ENCODE peak calls at places on chromosomes 13 and 19, in six cellular contexts. One of them, this sample, is unnamed. For H3K4me1, the result is how much of the 10 kb centered on the place peaks cover.

GRCh38 chr19:41734585-41734984 is 20.7 kb upstream of the CEACAM6 start:
- DNase-seq in endodermal cell: no peak
- DNase-seq in A673: no peak
- DNase-seq in CD8-positive, alpha-beta T cell: no peak
- DNase-seq in neural progenitor cell: no peak
- DNase-seq in SK-N-SH: no peak
- DNase-seq in this sample: no peak

GRCh38 chr13:77476456-77476855 is 59.0 kb upstream of the SCEL start:
- DNase-seq in endodermal cell: no peak
- DNase-seq in A673: no peak
- DNase-seq in CD8-positive, alpha-beta T cell: no peak
- DNase-seq in neural progenitor cell: no peak
- DNase-seq in SK-N-SH: no peak
- DNase-seq in this sample: no peak

GRCh38 chr13:39052944-39053343 is 14.7 kb downstream of the NHLRC3 start:
- DNase-seq in endodermal cell: no peak
- DNase-seq in A673: no peak
- DNase-seq in CD8-positive, alpha-beta T cell: no peak
- DNase-seq in neural progenitor cell: no peak
- DNase-seq in SK-N-SH: no peak
- DNase-seq in this sample: no peak

GRCh38 chr19:50333737-50334617 is 4.8 kb upstream of the KCNC3 start:
- DNase-seq in endodermal cell: peak
- DNase-seq in A673: no peak
- DNase-seq in CD8-positive, alpha-beta T cell: peak
- DNase-seq in neural progenitor cell: peak
- DNase-seq in SK-N-SH: peak
- DNase-seq in this sample: peak

GRCh38 chr19:11092181-11092538 is 2.9 kb downstream of the LDLR start:
- DNase-seq in endodermal cell: no peak
- DNase-seq in A673: peak
- DNase-seq in CD8-positive, alpha-beta T cell: no peak
- DNase-seq in neural progenitor cell: no peak
- DNase-seq in SK-N-SH: no peak
- DNase-seq in this sample: no peak

GRCh38 chr13:23159205-23159586 is 21.6 kb upstream of the SGCG start:
- DNase-seq in endodermal cell: peak
- DNase-seq in A673: peak
- DNase-seq in CD8-positive, alpha-beta T cell: no peak
- DNase-seq in neural progenitor cell: peak
- DNase-seq in SK-N-SH: peak
- DNase-seq in this sample: peak

GRCh38 chr13:42355118-42355840 is 83.3 kb downstream of the AKAP11 start:
- DNase-seq in endodermal cell: no peak
- DNase-seq in A673: peak
- DNase-seq in CD8-positive, alpha-beta T cell: peak
- DNase-seq in neural progenitor cell: peak
- DNase-seq in SK-N-SH: no peak
- DNase-seq in this sample: no peak

GRCh38 chr19:48964205-48965032 is 690 bp upstream of the FTL start:
- DNase-seq in endodermal cell: no peak
- DNase-seq in A673: peak
- DNase-seq in CD8-positive, alpha-beta T cell: no peak
- DNase-seq in neural progenitor cell: peak
- DNase-seq in SK-N-SH: no peak
- DNase-seq in this sample: no peak

GRCh38 chr19:33407140-33407551 is 33.6 kb downstream of the CEBPG start:
- DNase-seq in endodermal cell: no peak
- DNase-seq in A673: no peak
- DNase-seq in CD8-positive, alpha-beta T cell: no peak
- DNase-seq in neural progenitor cell: no peak
- DNase-seq in SK-N-SH: no peak
- DNase-seq in this sample: no peak

GRCh38 chr19:46614114-46614701 is 10.7 kb downstream of the PTGIR start:
- DNase-seq in endodermal cell: peak
- DNase-seq in A673: peak
- DNase-seq in CD8-positive, alpha-beta T cell: peak
- DNase-seq in neural progenitor cell: peak
- DNase-seq in SK-N-SH: peak
- DNase-seq in this sample: peak

GRCh38 chr19:4278460-4278901 is 585 bp upstream of the SHD start:
- DNase-seq in endodermal cell: no peak
- DNase-seq in A673: no peak
- DNase-seq in CD8-positive, alpha-beta T cell: no peak
- DNase-seq in neural progenitor cell: peak
- DNase-seq in SK-N-SH: peak
- DNase-seq in this sample: peak

GRCh38 chr19:43470288-43470687 is 4.9 kb upstream of the LYPD3 start:
- DNase-seq in endodermal cell: peak
- DNase-seq in A673: no peak
- DNase-seq in CD8-positive, alpha-beta T cell: peak
- DNase-seq in neural progenitor cell: no peak
- DNase-seq in SK-N-SH: peak
- DNase-seq in this sample: no peak

GRCh38 chr19:7199613-7200533 is 94.3 kb downstream of the INSR start:
- DNase-seq in endodermal cell: peak
- DNase-seq in A673: peak
- DNase-seq in CD8-positive, alpha-beta T cell: no peak
- DNase-seq in neural progenitor cell: no peak
- DNase-seq in SK-N-SH: no peak
- DNase-seq in this sample: no peak

GRCh38 chr13:113273856-113274590 is 23.0 kb upstream of the LAMP1 start:
- DNase-seq in endodermal cell: no peak
- DNase-seq in A673: no peak
- DNase-seq in CD8-positive, alpha-beta T cell: no peak
- DNase-seq in neural progenitor cell: no peak
- DNase-seq in SK-N-SH: no peak
- DNase-seq in this sample: no peak

GRCh38 chr13:21010621-21011020 is 50.8 kb downstream of the LATS2 start:
- DNase-seq in endodermal cell: peak
- DNase-seq in A673: no peak
- DNase-seq in CD8-positive, alpha-beta T cell: no peak
- DNase-seq in neural progenitor cell: no peak
- DNase-seq in SK-N-SH: no peak
- DNase-seq in this sample: no peak

GRCh38 chr13:21009036-21009435 is 52.4 kb downstream of the LATS2 start:
- DNase-seq in endodermal cell: peak
- DNase-seq in A673: no peak
- DNase-seq in CD8-positive, alpha-beta T cell: no peak
- DNase-seq in neural progenitor cell: no peak
- DNase-seq in SK-N-SH: no peak
- DNase-seq in this sample: no peak

GRCh38 chr13:21005193-21005592 is 56.2 kb downstream of the LATS2 start:
- DNase-seq in endodermal cell: peak
- DNase-seq in A673: no peak
- DNase-seq in CD8-positive, alpha-beta T cell: no peak
- DNase-seq in neural progenitor cell: no peak
- DNase-seq in SK-N-SH: no peak
- DNase-seq in this sample: no peak

GRCh38 chr13:21006141-21007005 is 55.0 kb downstream of the LATS2 start:
- DNase-seq in endodermal cell: peak
- DNase-seq in A673: peak
- DNase-seq in CD8-positive, alpha-beta T cell: no peak
- DNase-seq in neural progenitor cell: peak
- DNase-seq in SK-N-SH: no peak
- DNase-seq in this sample: no peak

GRCh38 chr13:21008026-21008425 is 53.4 kb downstream of the LATS2 start:
- DNase-seq in endodermal cell: peak
- DNase-seq in A673: no peak
- DNase-seq in CD8-positive, alpha-beta T cell: no peak
- DNase-seq in neural progenitor cell: no peak
- DNase-seq in SK-N-SH: no peak
- DNase-seq in this sample: no peak
- H3K4me1 ChIP-seq in endodermal cell: under half
- H3K4me1 ChIP-seq in A673: under half
- H3K4me1 ChIP-seq in CD8-positive, alpha-beta T cell: under half
- H3K4me1 ChIP-seq in neural progenitor cell: under half
- H3K4me1 ChIP-seq in SK-N-SH: under half
- H3K4me1 ChIP-seq in this sample: under half

GRCh38 chr19:47729799-47730520 is 15.4 kb upstream of the NOP53 start:
- DNase-seq in endodermal cell: peak
- DNase-seq in A673: peak
- DNase-seq in CD8-positive, alpha-beta T cell: no peak
- DNase-seq in neural progenitor cell: peak
- DNase-seq in SK-N-SH: peak
- DNase-seq in this sample: peak

GRCh38 chr19:47729468-47729798 is 15.9 kb upstream of the NOP53 start:
- DNase-seq in endodermal cell: peak
- DNase-seq in A673: no peak
- DNase-seq in CD8-positive, alpha-beta T cell: no peak
- DNase-seq in neural progenitor cell: peak
- DNase-seq in SK-N-SH: no peak
- DNase-seq in this sample: no peak

GRCh38 chr19:47725759-47726401 is 12.7 kb downstream of the EHD2 start:
- DNase-seq in endodermal cell: no peak
- DNase-seq in A673: no peak
- DNase-seq in CD8-positive, alpha-beta T cell: no peak
- DNase-seq in neural progenitor cell: no peak
- DNase-seq in SK-N-SH: no peak
- DNase-seq in this sample: no peak

GRCh38 chr19:47723573-47723923 is 10.3 kb downstream of the EHD2 start:
- DNase-seq in endodermal cell: no peak
- DNase-seq in A673: peak
- DNase-seq in CD8-positive, alpha-beta T cell: no peak
- DNase-seq in neural progenitor cell: no peak
- DNase-seq in SK-N-SH: no peak
- DNase-seq in this sample: peak

DNA sequence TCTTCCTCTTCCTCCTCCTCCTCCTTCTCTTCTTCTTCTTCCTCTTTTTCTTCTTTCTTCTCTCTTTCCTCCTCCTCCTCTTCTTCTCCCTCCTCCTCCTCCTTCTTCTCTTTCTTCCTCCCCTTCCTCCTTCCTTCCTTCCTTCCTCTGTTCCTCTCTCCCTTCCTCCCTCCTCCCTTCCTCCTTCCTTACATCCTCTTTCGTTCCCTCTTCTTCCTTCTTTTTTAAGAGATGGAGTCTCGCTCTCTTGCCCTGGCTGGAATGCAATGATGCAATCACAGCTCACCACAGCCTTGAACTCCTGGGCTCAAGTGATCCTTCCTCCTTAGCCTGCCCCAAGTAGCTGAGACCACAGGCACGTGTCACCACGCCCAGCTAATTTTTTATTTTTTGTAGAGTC is 13.2 kb downstream of the EHD2 start:
- DNase-seq in endodermal cell: no peak
- DNase-seq in A673: no peak
- DNase-seq in CD8-positive, alpha-beta T cell: no peak
- DNase-seq in neural progenitor cell: no peak
- DNase-seq in SK-N-SH: no peak
- DNase-seq in this sample: no peak
- H3K4me1 ChIP-seq in endodermal cell: under half
- H3K4me1 ChIP-seq in A673: under half
- H3K4me1 ChIP-seq in CD8-positive, alpha-beta T cell: under half
- H3K4me1 ChIP-seq in neural progenitor cell: under half
- H3K4me1 ChIP-seq in SK-N-SH: under half
- H3K4me1 ChIP-seq in this sample: under half

GRCh38 chr13:69109891-69110525 is 997.6 kb upstream of the ATXN8OS start:
- DNase-seq in endodermal cell: peak
- DNase-seq in A673: no peak
- DNase-seq in CD8-positive, alpha-beta T cell: no peak
- DNase-seq in neural progenitor cell: peak
- DNase-seq in SK-N-SH: no peak
- DNase-seq in this sample: no peak

GRCh38 chr13:69107436-69107835 is 1000.2 kb upstream of the ATXN8OS start:
- DNase-seq in endodermal cell: no peak
- DNase-seq in A673: no peak
- DNase-seq in CD8-positive, alpha-beta T cell: no peak
- DNase-seq in neural progenitor cell: no peak
- DNase-seq in SK-N-SH: no peak
- DNase-seq in this sample: no peak

GRCh38 chr13:69108486-69108885 is 999.1 kb upstream of the ATXN8OS start:
- DNase-seq in endodermal cell: no peak
- DNase-seq in A673: no peak
- DNase-seq in CD8-positive, alpha-beta T cell: no peak
- DNase-seq in neural progenitor cell: no peak
- DNase-seq in SK-N-SH: no peak
- DNase-seq in this sample: no peak
- H3K4me1 ChIP-seq in endodermal cell: under half
- H3K4me1 ChIP-seq in A673: under half
- H3K4me1 ChIP-seq in CD8-positive, alpha-beta T cell: under half
- H3K4me1 ChIP-seq in neural progenitor cell: under half
- H3K4me1 ChIP-seq in SK-N-SH: under half
- H3K4me1 ChIP-seq in this sample: under half

DNA sequence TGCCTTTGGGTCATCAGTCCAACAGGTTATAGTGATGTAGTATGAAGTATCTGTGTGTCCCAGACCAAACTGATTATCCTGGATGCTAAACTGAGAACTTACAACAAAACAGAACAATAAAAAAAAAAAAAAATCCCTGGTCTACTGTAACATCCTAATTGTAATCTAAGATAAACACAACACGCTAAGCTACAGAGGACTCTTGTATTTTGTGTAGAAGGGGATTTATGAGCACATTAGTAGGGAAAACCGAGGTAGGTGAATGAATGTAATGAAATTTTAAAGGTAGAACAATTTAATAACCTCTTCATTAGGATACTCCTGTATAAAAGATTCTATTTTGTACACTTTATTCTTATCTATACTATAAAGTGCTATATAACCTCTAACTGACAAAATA is 424.1 kb downstream of the NDFIP2 start:
- DNase-seq in endodermal cell: no peak
- DNase-seq in A673: no peak
- DNase-seq in CD8-positive, alpha-beta T cell: no peak
- DNase-seq in neural progenitor cell: no peak
- DNase-seq in SK-N-SH: no peak
- DNase-seq in this sample: no peak
- H3K4me1 ChIP-seq in endodermal cell: under half
- H3K4me1 ChIP-seq in A673: under half
- H3K4me1 ChIP-seq in CD8-positive, alpha-beta T cell: under half
- H3K4me1 ChIP-seq in neural progenitor cell: under half
- H3K4me1 ChIP-seq in SK-N-SH: under half
- H3K4me1 ChIP-seq in this sample: under half

GRCh38 chr19:18467978-18468377 is 30.0 kb upstream of the ISYNA1 start:
- DNase-seq in endodermal cell: no peak
- DNase-seq in A673: no peak
- DNase-seq in CD8-positive, alpha-beta T cell: no peak
- DNase-seq in neural progenitor cell: no peak
- DNase-seq in SK-N-SH: no peak
- DNase-seq in this sample: no peak
- H3K4me1 ChIP-seq in endodermal cell: under half
- H3K4me1 ChIP-seq in A673: under half
- H3K4me1 ChIP-seq in CD8-positive, alpha-beta T cell: under half
- H3K4me1 ChIP-seq in neural progenitor cell: under half
- H3K4me1 ChIP-seq in SK-N-SH: under half
- H3K4me1 ChIP-seq in this sample: under half